ENCODE peak calls at places on chromosomes 4 and X, in four cellular contexts. U, M, F and D are unnamed samples.

GRCh38 chr4:59127748-59128147 is 2017.6 kb upstream of the IGFBP7 start:
- DNase-seq in M (no peak), U (no peak), F (no peak), D (no peak)

GRCh38 chrX:15674514-15674898 is 9.9 kb upstream of the CLTRN start:
- DNase-seq in F (peak), M (peak), U (no peak), D (peak)

GRCh38 chr4:123479944-123480343 is 83.3 kb downstream of the SPRY1 start:
- DNase-seq in U (no peak), F (no peak), M (peak), D (peak)

GRCh38 chrX:123860983-123861382 is 1.1 kb downstream of the XIAP start:
- DNase-seq in F (no peak), U (no peak), M (peak), D (no peak)

GRCh38 chr4:172997851-172998250 is 170.8 kb upstream of the GALNT7 start:
- DNase-seq in M (no peak), F (no peak), U (no peak), D (no peak)

GRCh38 chrX:39559229-39559628 is 538.5 kb downstream of the BCOR start:
- DNase-seq in F (no peak), U (no peak), M (peak), D (no peak)

GRCh38 chr4:100988876-100989275 is 358.4 kb downstream of the PPP3CA start:
- DNase-seq in U (no peak), F (no peak), M (no peak), D (no peak)

GRCh38 chr4:112589207-112589606 is 47.5 kb downstream of the ZGRF1 start:
- DNase-seq in U (no peak), F (no peak), M (peak), D (peak)

GRCh38 chrX:24619647-24620046 is 27.5 kb downstream of the PCYT1B start:
- DNase-seq in F (no peak), U (no peak), M (peak), D (peak)

GRCh38 chr4:122621010-122621616 is at the start of gene IL21:
- DNase-seq in U (no peak), M (no peak), F (no peak), D (no peak)

GRCh38 chrX:10175317-10175871 is 18.6 kb downstream of the CLCN4 start:
- DNase-seq in F (no peak), M (peak), U (no peak), D (peak)

GRCh38 chrX:101925733-101926132 is 6.1 kb downstream of the ZMAT1 start:
- DNase-seq in U (no peak), F (no peak), M (peak), D (no peak)

GRCh38 chrX:78104447-78105176 is 564 bp downstream of the PGK1 start:
- DNase-seq in M (peak), U (no peak), F (peak), D (peak)

GRCh38 chr4:5647351-5647750 is 61.0 kb downstream of the EVC2 start:
- DNase-seq in F (no peak), M (no peak), U (no peak), D (no peak)

GRCh38 chr4:32207456-32207855 is 1487.3 kb downstream of the PCDH7 start:
- DNase-seq in U (no peak), F (no peak), M (peak), D (no peak)

GRCh38 chr4:59825104-59825503 is 1375.0 kb upstream of the ADGRL3 start:
- DNase-seq in U (no peak), F (no peak), M (no peak), D (no peak)

GRCh38 chr4:176791591-176792347 is 953 bp downstream of the VEGFC start:
- DNase-seq in M (peak), F (no peak), U (peak), D (peak)

GRCh38 chr4:145739840-145740239 is 59.9 kb downstream of the C4orf51 start:
- DNase-seq in F (no peak), U (no peak), M (no peak), D (no peak)

GRCh38 chr4:20773144-20773997 is 73.1 kb downstream of the PACRGL start:
- DNase-seq in U (peak), M (peak), F (no peak), D (peak)

GRCh38 chrX:41085883-41086626 is 810 bp downstream of the USP9X start:
- DNase-seq in M (peak), F (peak), U (peak), D (peak)

GRCh38 chrX:19897087-19897486 is 9.7 kb upstream of the SH3KBP1 start:
- DNase-seq in M (no peak), U (no peak), F (no peak), D (no peak)

GRCh38 chr4:121307441-121308327 is 73.1 kb downstream of the QRFPR start:
- DNase-seq in U (no peak), F (no peak), M (peak), D (peak)

GRCh38 chr4:151276787-151277557 is at the start of gene PRSS48:
- DNase-seq in M (peak), U (peak), F (peak), D (peak)

GRCh38 chr4:110769578-110769977 is 146.7 kb upstream of the PITX2 start:
- DNase-seq in M (no peak), U (no peak), F (no peak), D (no peak)

GRCh38 chr4:87592124-87592523 is 16.2 kb upstream of the DSPP start:
- DNase-seq in F (no peak), M (no peak), U (no peak), D (no peak)

GRCh38 chr4:8459867-8460453 is 19.4 kb downstream of the TRMT44 start:
- DNase-seq in M (no peak), F (no peak), U (no peak), D (no peak)

GRCh38 chrX:2609431-2610238 is 81.5 kb upstream of the CD99 start:
- DNase-seq in M (peak), U (no peak), F (no peak), D (peak)

GRCh38 chr4:89898304-89898716 is 3.7 kb downstream of the MMRN1 start:
- DNase-seq in F (no peak), U (no peak), M (no peak), D (no peak)

GRCh38 chr4:3406021-3406420 is 35.7 kb upstream of the HGFAC start:
- DNase-seq in U (no peak), M (no peak), F (no peak), D (no peak)

GRCh38 chrX:437636-438390 is 51.1 kb upstream of the PPP2R3B start:
- DNase-seq in U (no peak), F (no peak), M (no peak), D (no peak)

GRCh38 chr4:2843023-2843908 is at the start of gene ADD1:
- DNase-seq in M (peak), U (peak), F (peak), D (peak)

GRCh38 chrX:47316276-47317025 is 53.9 kb upstream of the ZNF157 start:
- DNase-seq in M (no peak), U (peak), F (no peak), D (no peak)

GRCh38 chr4:24070117-24070516 is 180.3 kb upstream of the PPARGC1A start:
- DNase-seq in M (peak), F (no peak), U (no peak), D (peak)

GRCh38 chr4:185534850-185535761 is at the start of gene PDLIM3:
- DNase-seq in F (no peak), U (peak), M (peak), D (peak)